ENCODE peak calls at places on chromosomes 1 and 21, in four cellular contexts. Q is left colon, P is WERI-Rb-1, J is hepatocyte. R is an unnamed sample.

GRCh38 chr21:22981819-22982218 is 1983.6 kb downstream of the NCAM2 start:
- DNase-seq in Q (no peak), P (no peak), J (no peak), R (no peak)

GRCh38 chr1:201585099-201585498 is 46.2 kb downstream of the NAV1 start:
- DNase-seq in Q (no peak), P (no peak), J (no peak), R (no peak)

GRCh38 chr1:116411784-116412479 is 38.9 kb downstream of the ATP1A1 start:
- DNase-seq in Q (no peak), P (no peak), J (peak; percentile 73), R (peak; percentile 55)

GRCh38 chr1:234529661-234530237 is 50.8 kb upstream of the TARBP1 start:
- DNase-seq in Q (no peak), P (no peak), J (no peak), R (no peak)

GRCh38 chr21:36419241-36419640 is 34.0 kb downstream of the CHAF1B start:
- DNase-seq in Q (no peak), P (no peak), J (no peak), R (no peak)

GRCh38 chr1:181141431-181141910 is 53.0 kb downstream of the IER5 start:
- DNase-seq in Q (no peak), P (no peak), J (no peak), R (no peak)

GRCh38 chr1:24955161-24955560 is 25.1 kb upstream of the RUNX3 start:
- DNase-seq in Q (no peak), P (no peak), J (no peak), R (no peak)

GRCh38 chr1:214044438-214045214 is 56.9 kb downstream of the PROX1 start:
- DNase-seq in Q (no peak), P (peak; percentile 18), J (peak; percentile 21), R (no peak)

GRCh38 chr1:63663301-63663700 is 70.1 kb downstream of the PGM1 start:
- DNase-seq in Q (no peak), P (no peak), J (no peak), R (no peak)

GRCh38 chr1:211501671-211502413 is 9.9 kb upstream of the RD3 start:
- DNase-seq in Q (no peak), P (no peak), J (no peak), R (no peak)

GRCh38 chr1:213934642-213935041 is 53.1 kb upstream of the PROX1 start:
- DNase-seq in Q (no peak), P (no peak), J (no peak), R (no peak)

GRCh38 chr1:58409826-58410225 is 136.7 kb downstream of the OMA1 start:
- DNase-seq in Q (no peak), P (no peak), J (no peak), R (peak; percentile 77)

GRCh38 chr1:8598060-8598724 is 219.2 kb downstream of the RERE start:
- DNase-seq in Q (peak; percentile 37), P (peak; percentile 78), J (peak; percentile 48), R (peak; percentile 71)

GRCh38 chr21:41666641-41667051 is 100.2 kb downstream of the RIPK4 start:
- DNase-seq in Q (no peak), P (no peak), J (no peak), R (no peak)

GRCh38 chr21:18499761-18500376 is 96.3 kb upstream of the TMPRSS15 start:
- DNase-seq in Q (peak; percentile 28), P (peak; percentile 19), J (peak; percentile 77), R (peak; percentile 61)

GRCh38 chr1:59006932-59007331 is 223.1 kb upstream of the JUN start:
- DNase-seq in Q (no peak), P (no peak), J (no peak), R (no peak)

GRCh38 chr1:10975567-10976326 is 36.7 kb upstream of the TARDBP start:
- DNase-seq in Q (peak; percentile 74), P (no peak), J (peak; percentile 79), R (peak; percentile 50)

GRCh38 chr1:145889722-145890121 is 4.1 kb upstream of the ANKRD35 start:
- DNase-seq in Q (no peak), P (no peak), J (no peak), R (no peak)

GRCh38 chr1:220498188-220498587 is 29.7 kb upstream of the MARK1 start:
- DNase-seq in Q (no peak), P (no peak), J (no peak), R (no peak)

GRCh38 chr1:53361541-53361961 is 33.7 kb upstream of the LRP8 start:
- DNase-seq in Q (no peak), P (peak; percentile 38), J (no peak), R (no peak)